ENCODE peak calls at places on chromosomes 13 and 19, in four cellular contexts. Z is IMR-90, B is HepG2, J is A549. P is an unnamed sample.

GRCh38 chr19:512548-513365 is 5.5 kb downstream of the TPGS1 start:
- DNase-seq in Z (no peak), B (no peak), J (no peak), P (peak)

GRCh38 chr13:47798194-47798593 is 202.9 kb downstream of the SUCLA2 start:
- DNase-seq in Z (no peak), B (no peak), J (no peak), P (no peak)

GRCh38 chr13:101590479-101590878 is 138.0 kb downstream of the ITGBL1 start:
- DNase-seq in Z (no peak), B (no peak), J (no peak), P (no peak)

GRCh38 chr13:42001580-42001979 is 40.7 kb upstream of the VWA8 start:
- DNase-seq in Z (peak), B (no peak), J (peak), P (peak)

GRCh38 chr19:35562336-35562735 is 1.1 kb downstream of the ATP4A start:
- DNase-seq in Z (no peak), B (no peak), J (no peak), P (no peak)

GRCh38 chr13:101520672-101521071 is 68.2 kb downstream of the ITGBL1 start:
- DNase-seq in Z (peak), B (no peak), J (no peak), P (no peak)

GRCh38 chr19:18514800-18515682 is 6.8 kb downstream of the ELL start:
- DNase-seq in Z (peak), B (peak), J (peak), P (peak)

GRCh38 chr19:51490676-51491075 is 10.9 kb downstream of the SIGLEC12 start:
- DNase-seq in Z (no peak), B (no peak), J (no peak), P (peak)

GRCh38 chr19:2627319-2627829 is 75.1 kb downstream of the GNG7 start:
- DNase-seq in Z (peak), B (peak), J (peak), P (no peak)

GRCh38 chr19:32881766-32882165 is 12.2 kb upstream of the SLC7A9 start:
- DNase-seq in Z (no peak), B (no peak), J (no peak), P (no peak)

GRCh38 chr19:29850482-29850881 is 38.7 kb downstream of the CCNE1 start:
- DNase-seq in Z (no peak), B (peak), J (no peak), P (no peak)

GRCh38 chr13:23509781-23510543 is 60.2 kb upstream of the TNFRSF19 start:
- DNase-seq in Z (peak), B (no peak), J (no peak), P (no peak)

GRCh38 chr13:82088781-82089180 is 1747.9 kb upstream of the SPRY2 start:
- DNase-seq in Z (no peak), B (no peak), J (no peak), P (no peak)

GRCh38 chr19:46080561-46080960 is 39.8 kb upstream of the IGFL4 start:
- DNase-seq in Z (peak), B (no peak), J (peak), P (no peak)

GRCh38 chr19:45863840-45864628 is at the start of gene FOXA3:
- DNase-seq in Z (peak), B (peak), J (peak), P (peak)

DNA sequence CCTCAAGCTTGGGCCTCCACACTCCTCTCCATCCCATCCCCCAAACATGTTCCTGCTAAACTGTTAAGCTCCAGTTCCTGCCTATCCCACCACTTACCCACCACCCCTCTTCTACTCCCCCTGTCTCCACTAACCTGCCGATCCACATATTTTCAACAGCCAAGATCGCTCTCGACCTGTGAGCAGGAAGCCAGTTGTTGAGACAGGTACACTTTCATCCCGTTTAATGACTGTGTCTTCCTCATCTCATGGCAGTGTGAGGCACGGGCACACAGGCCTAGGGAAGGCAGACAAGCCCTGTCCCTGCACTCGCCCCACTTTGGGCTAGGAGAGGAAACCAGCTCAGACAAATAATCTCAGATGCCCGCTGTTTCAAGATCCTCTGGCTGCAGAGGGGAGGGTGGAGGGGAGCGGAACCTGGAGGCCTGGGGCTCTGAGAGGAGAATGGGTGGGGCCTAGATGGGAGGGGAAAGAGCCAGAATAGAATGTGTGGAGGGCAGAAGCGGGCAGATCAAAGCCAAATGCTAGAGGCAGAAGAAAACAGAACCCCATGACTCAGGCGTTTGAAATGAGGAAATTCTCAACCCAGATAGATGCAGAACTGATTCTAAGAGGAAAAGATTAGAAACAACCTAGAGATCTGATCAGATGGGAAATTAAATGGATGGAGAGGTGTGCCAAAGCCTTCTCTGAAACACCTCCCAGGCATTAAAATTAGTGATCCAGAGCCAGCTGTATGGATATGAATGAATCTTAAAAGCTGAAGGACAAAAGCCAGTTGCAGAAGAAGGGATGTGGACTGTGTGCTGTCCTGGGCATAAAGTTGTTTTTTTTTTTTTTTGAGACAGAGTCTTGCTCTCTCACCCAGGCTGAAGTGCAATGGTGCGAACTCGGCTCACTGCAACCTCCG is 16.9 kb upstream of the CYP2S1 start:
- DNase-seq in Z (peak), B (peak), J (peak), P (no peak)
- TF ChIP-seq MAZ in Z (no peak), B (no peak), J (no peak), P (no peak)

GRCh38 chr19:4448147-4448985 is 9.2 kb downstream of the UBXN6 start:
- DNase-seq in Z (no peak), B (no peak), J (no peak), P (peak)
- TF ChIP-seq RAD21 in Z (no peak), B (no peak), J (no peak), P (no peak)

GRCh38 chr19:57280913-57281425 is 684 bp downstream of the ZNF460 start:
- DNase-seq in Z (no peak), B (no peak), J (peak), P (no peak)
- TF ChIP-seq MAZ in Z (no peak), B (no peak), J (no peak), P (no peak)

DNA sequence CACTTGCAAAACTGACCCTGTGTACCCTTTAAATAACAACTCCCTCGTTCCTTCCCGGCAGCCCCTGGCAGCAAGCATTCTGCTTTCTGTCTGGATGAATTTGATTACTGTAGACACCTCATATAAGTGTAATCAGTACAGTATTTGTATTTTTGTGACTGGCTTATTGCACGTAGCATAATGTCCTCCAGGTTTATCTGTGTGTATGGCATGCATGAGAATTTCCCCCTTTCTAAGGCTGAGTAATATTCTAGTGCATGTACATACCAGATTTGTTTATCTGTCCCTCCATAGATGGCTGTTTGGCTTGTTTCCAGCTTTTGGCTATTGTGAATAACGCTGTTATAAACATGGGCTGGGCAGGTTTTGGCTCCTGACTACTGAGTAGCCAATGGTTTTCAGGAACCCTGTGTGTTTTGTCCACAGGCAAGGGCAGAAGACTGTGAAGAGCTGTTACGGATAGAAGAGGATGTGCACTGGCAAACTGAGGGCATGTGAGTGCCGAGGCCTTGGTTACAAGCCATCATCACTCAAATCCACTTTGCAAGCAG is 98.0 kb downstream of the ESD start:
- DNase-seq in Z (peak), B (no peak), J (no peak), P (no peak)
- TF ChIP-seq RAD21 in Z (no peak), B (no peak), J (no peak), P (no peak)

GRCh38 chr19:10828981-10829821 is 6.8 kb downstream of the TMED1 start:
- DNase-seq in Z (no peak), B (no peak), J (no peak), P (no peak)
- TF ChIP-seq MAZ in Z (no peak), B (no peak), J (no peak), P (no peak)

DNA sequence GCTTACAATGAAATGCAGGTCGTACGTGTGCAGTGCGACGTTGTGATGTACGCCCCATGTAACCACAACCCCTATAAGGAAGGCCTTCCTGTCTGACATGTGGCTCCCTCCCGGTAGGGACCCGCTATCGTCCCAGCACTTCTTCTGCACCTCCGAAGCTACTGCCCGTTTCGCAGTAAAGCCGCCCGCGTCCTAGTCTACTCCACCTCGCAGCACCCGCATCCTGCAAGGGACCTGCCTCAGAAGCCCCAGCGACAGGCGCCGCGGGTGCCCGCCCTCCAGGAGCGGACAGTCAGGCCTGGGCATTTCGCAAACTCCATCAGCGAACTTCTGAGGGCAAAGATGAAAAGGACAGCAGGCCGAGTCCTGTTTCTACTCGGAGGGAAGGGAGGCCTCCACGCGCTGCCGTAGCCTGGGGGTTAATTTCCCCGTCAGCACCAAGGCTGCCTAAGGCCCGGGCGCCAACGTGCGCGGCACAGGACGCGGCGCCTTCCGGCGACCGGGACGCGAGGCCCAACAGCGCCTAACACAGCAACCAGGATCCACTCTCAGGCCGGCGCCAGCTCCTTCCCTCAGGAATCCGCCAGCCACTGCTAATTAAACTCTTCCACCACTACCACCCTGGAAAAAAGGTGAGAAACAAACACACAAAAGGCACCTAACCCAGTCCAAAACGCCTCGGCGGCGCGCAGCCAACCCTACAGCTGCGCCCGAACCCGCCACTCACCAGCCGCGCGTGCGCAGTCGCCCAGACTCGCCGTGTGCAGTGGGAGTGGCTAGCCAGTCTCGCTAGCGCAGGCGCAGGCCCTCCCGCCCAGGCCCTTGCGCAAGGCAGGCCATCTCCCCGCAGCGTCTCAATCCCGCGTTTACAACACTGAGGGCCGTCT is at the start of gene EEF1AKMT1:
- DNase-seq in Z (peak), B (peak), J (peak), P (peak)
- TF ChIP-seq RAD21 in Z (no peak), B (peak), J (no peak), P (no peak)

DNA sequence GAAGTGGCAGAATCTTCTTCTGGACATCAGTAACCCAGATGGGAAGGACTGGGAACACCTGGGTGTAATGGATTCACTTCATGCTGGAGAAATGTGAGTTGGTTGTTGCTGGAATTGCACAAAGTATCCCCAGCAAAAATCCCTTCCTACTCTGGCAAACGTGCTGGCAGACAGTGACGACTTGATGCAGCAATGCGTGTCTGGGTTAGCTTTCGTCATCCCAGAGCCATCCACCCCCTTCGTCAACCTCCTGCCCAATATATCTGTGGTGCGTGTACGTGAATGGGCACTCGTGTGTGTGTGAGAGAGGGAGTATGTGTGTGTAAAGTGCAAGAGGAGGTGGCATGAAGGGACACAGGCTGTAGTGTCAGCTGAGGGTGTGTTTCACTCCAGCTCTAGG is 70.9 kb downstream of the TM9SF2 start:
- DNase-seq in Z (peak), B (no peak), J (no peak), P (no peak)
- TF ChIP-seq MAZ in Z (no peak), B (no peak), J (no peak), P (no peak)

P was measured in K562.